ENCODE peak calls at places on chromosomes 1 and 21, in six cellular contexts. U is aorta, K is HepG2, N is ovary, X is tibial artery, F is A549. W is an unnamed sample.

GRCh38 chr1:198601936-198602889 is 36.6 kb upstream of the PTPRC start:
- DNase-seq in F (no peak), N (no peak), X (no peak), U (no peak), K (no peak), W (no peak)

GRCh38 chr1:170881268-170882265 is 53.8 kb upstream of the MROH9 start:
- DNase-seq in F (peak; percentile 4), K (no peak), U (no peak), X (no peak), N (no peak), W (no peak)

GRCh38 chr1:180614746-180615145 is 17.1 kb upstream of the XPR1 start:
- DNase-seq in F (no peak), X (no peak), K (no peak), U (no peak), N (no peak), W (no peak)

GRCh38 chr21:18877932-18878331 is 474.3 kb upstream of the TMPRSS15 start:
- DNase-seq in F (no peak), N (no peak), U (no peak), K (no peak), X (no peak), W (no peak)

GRCh38 chr1:36128126-36128904 is 3.3 kb upstream of the COL8A2 start:
- DNase-seq in U (no peak), X (no peak), N (no peak), F (no peak), K (no peak), W (no peak)

GRCh38 chr1:228866498-228866897 is 131.2 kb downstream of the RHOU start:
- DNase-seq in K (peak; percentile 80), F (peak; percentile 25), N (no peak), X (no peak), U (no peak), W (no peak)

GRCh38 chr1:158506369-158506987 is 34.5 kb downstream of the OR10R2 start:
- DNase-seq in X (no peak), K (peak; percentile 1), U (no peak), N (no peak), F (peak; percentile 7), W (peak; percentile 10)

GRCh38 chr21:31711326-31711725 is 20.6 kb downstream of the SCAF4 start:
- DNase-seq in F (no peak), U (no peak), N (no peak), K (no peak), X (no peak), W (no peak)

GRCh38 chr1:220577926-220578325 is 50.0 kb downstream of the MARK1 start:
- DNase-seq in U (no peak), K (no peak), F (no peak), N (no peak), X (no peak), W (no peak)

GRCh38 chr1:151934048-151934493 is 24.8 kb upstream of the THEM4 start:
- DNase-seq in N (no peak), U (no peak), F (peak; percentile 76), K (peak; percentile 39), X (no peak), W (no peak)

GRCh38 chr1:248348475-248348874 is at the start of gene OR14C36:
- DNase-seq in F (no peak), N (no peak), K (no peak), X (no peak), U (no peak), W (no peak)
- H3K9me3 ChIP-seq in F (no peaks in the 10 kb centered on the region), N (no peaks in the 10 kb centered on the region), K (peaks cover 39% of the 10 kb centered on the region), X (no peaks in the 10 kb centered on the region), U (no peaks in the 10 kb centered on the region), W (no peaks in the 10 kb centered on the region)

DNA sequence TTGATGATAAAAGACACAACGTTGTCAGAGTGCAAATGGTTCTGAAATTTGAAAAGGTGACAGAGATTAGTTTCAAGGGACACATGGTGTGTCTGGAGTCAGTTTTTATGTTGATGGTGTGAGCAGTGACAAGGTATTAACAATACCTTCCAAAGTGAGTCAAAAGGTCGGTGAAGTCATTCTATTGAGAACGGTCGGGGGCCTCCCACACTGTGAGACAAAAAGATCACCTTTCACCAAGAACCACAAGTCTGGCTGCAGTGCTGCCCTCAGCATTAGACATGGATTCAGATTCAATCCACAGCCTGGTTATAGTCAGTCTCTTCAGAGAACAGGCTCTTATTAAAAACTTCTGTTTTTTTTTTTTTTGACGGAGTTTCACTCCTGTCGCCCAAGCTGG is 26.5 kb downstream of the ZNF124 start:
- DNase-seq in N (no peak), F (no peak), X (no peak), K (no peak), U (no peak), W (no peak)
- H3K9me3 ChIP-seq in N (no peaks in the 10 kb centered on the region), F (peaks cover 97% of the 10 kb centered on the region), X (peaks cover 97% of the 10 kb centered on the region), K (peaks cover 14% of the 10 kb centered on the region), U (peaks cover 37% of the 10 kb centered on the region), W (peaks cover 39% of the 10 kb centered on the region)

DNA sequence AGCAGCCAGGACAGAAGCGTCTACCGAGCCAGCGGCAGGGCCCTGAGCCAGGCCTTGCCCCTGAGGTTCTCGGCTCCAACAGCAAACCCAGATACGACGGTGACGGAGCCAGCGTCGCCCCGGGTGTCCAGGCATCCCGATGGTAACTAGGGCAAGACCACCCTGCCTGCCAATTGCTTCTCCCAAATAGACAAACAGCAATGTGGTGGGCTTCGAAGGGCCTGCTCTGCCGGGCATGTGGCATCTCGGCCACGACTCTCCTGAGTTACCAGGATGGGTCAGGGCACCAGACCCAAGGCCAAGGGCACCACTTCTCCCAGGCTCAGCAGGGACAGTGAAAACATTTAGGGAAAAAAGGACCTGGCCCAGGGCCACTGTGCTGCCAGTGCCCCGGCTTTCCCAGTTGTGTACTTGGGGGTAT is 3.2 kb upstream of the ACTRT2 start:
- DNase-seq in U (peak; percentile 71), X (peak; percentile 17), F (no peak), N (no peak), K (no peak), W (no peak)
- H3K9me3 ChIP-seq in U (no peaks in the 10 kb centered on the region), X (no peaks in the 10 kb centered on the region), F (no peaks in the 10 kb centered on the region), N (no peaks in the 10 kb centered on the region), K (no peaks in the 10 kb centered on the region), W (no peaks in the 10 kb centered on the region)

GRCh38 chr1:209772116-209772515 is 12.2 kb downstream of the C1orf74 start:
- DNase-seq in U (no peak), X (no peak), N (no peak), F (no peak), K (no peak), W (no peak)
- H3K9me3 ChIP-seq in U (no peaks in the 10 kb centered on the region), X (no peaks in the 10 kb centered on the region), N (no peaks in the 10 kb centered on the region), F (no peaks in the 10 kb centered on the region), K (peaks cover 8% of the 10 kb centered on the region), W (no peaks in the 10 kb centered on the region)